ENCODE peak calls at places on chromosomes 6 and 20, in four cellular contexts. W is HCT116, E is heart right ventricle, R is adrenal gland. D is an unnamed sample.

GRCh38 chr6:152905551-152906299 is 77.1 kb downstream of the FBXO5 start:
- DNase-seq in E (no peak), W (no peak), R (no peak), D (no peak)

GRCh38 chr20:5080384-5080877 is 39.3 kb downstream of the PCNA start:
- DNase-seq in W (no peak), R (peak), E (peak), D (no peak)

GRCh38 chr6:5507056-5507722 is 245.9 kb downstream of the FARS2 start:
- DNase-seq in W (no peak), R (no peak), E (no peak), D (no peak)

GRCh38 chr6:33620584-33621395 is at the start of gene ITPR3:
- DNase-seq in W (peak), R (peak), E (peak), D (no peak)

GRCh38 chr20:14568225-14568624 is 230.8 kb upstream of the FLRT3 start:
- DNase-seq in E (no peak), R (no peak), W (no peak), D (no peak)

GRCh38 chr20:38723982-38724602 is at the start of gene SLC32A1:
- DNase-seq in R (no peak), W (no peak), E (no peak), D (no peak)

GRCh38 chr20:33744773-33745385 is 13.1 kb downstream of the ZNF341 start:
- DNase-seq in R (no peak), E (no peak), W (no peak), D (no peak)

GRCh38 chr6:130466744-130467052 is 100.9 kb downstream of the TMEM200A start:
- DNase-seq in E (no peak), W (no peak), R (no peak), D (no peak)

GRCh38 chr20:62617711-62618483 is 24.4 kb upstream of the SLCO4A1 start:
- DNase-seq in W (no peak), E (peak), R (peak), D (no peak)

GRCh38 chr6:137846772-137847313 is 20.2 kb upstream of the TNFAIP3 start:
- DNase-seq in E (peak), W (no peak), R (peak), D (no peak)

GRCh38 chr6:56708810-56709597 is 66.3 kb upstream of the DST start:
- DNase-seq in E (no peak), W (peak), R (no peak), D (no peak)

GRCh38 chr6:209432-210103 is 82.7 kb upstream of the DUSP22 start:
- DNase-seq in E (no peak), R (no peak), W (no peak), D (no peak)

GRCh38 chr20:63889241-63890200 is 5.4 kb upstream of the DNAJC5 start:
- DNase-seq in R (no peak), W (no peak), E (no peak), D (no peak)

GRCh38 chr20:24684954-24685691 is 215.7 kb downstream of the SYNDIG1 start:
- DNase-seq in E (no peak), W (no peak), R (peak), D (no peak)

GRCh38 chr6:2920671-2921112 is 17.6 kb upstream of the SERPINB9 start:
- DNase-seq in R (no peak), E (no peak), W (no peak), D (peak)

GRCh38 chr20:62119591-62120364 is 2.5 kb upstream of the LSM14B start:
- DNase-seq in R (no peak), E (peak), W (no peak), D (no peak)

GRCh38 chr6:15739867-15740266 is 77.0 kb upstream of the DTNBP1 start:
- DNase-seq in E (no peak), W (no peak), R (no peak), D (no peak)

GRCh38 chr6:99031957-99032356 is 84.2 kb upstream of the FBXL4 start:
- DNase-seq in E (no peak), W (no peak), R (no peak), D (no peak)

GRCh38 chr20:50420380-50420779 is 89.8 kb upstream of the PTPN1 start:
- DNase-seq in W (no peak), E (no peak), R (no peak), D (peak)

GRCh38 chr6:144415014-144415413 is 129.9 kb downstream of the UTRN start:
- DNase-seq in W (no peak), R (no peak), E (no peak), D (no peak)

GRCh38 chr20:38017959-38018358 is 15.3 kb downstream of the TTI1 start:
- DNase-seq in W (no peak), R (no peak), E (no peak), D (no peak)

GRCh38 chr20:19411811-19412210 is 199.4 kb downstream of the SLC24A3 start:
- DNase-seq in W (no peak), E (no peak), R (no peak), D (no peak)

GRCh38 chr6:40355532-40355931 is 231.6 kb downstream of the LRFN2 start:
- DNase-seq in E (no peak), R (no peak), W (no peak), D (peak)

GRCh38 chr20:62339647-62340062 is 27.5 kb downstream of the LAMA5 start:
- DNase-seq in R (no peak), E (no peak), W (no peak), D (no peak)

GRCh38 chr6:111410371-111410770 is 72.6 kb downstream of the REV3L start:
- DNase-seq in W (no peak), R (no peak), E (no peak), D (no peak)

GRCh38 chr6:15389079-15389758 is 143.3 kb downstream of the JARID2 start:
- DNase-seq in R (no peak), E (no peak), W (no peak), D (no peak)

GRCh38 chr6:51553246-51554015 is 534.0 kb downstream of the PKHD1 start:
- DNase-seq in R (no peak), W (no peak), E (no peak), D (no peak)

GRCh38 chr6:51554029-51554428 is 533.4 kb downstream of the PKHD1 start:
- DNase-seq in E (no peak), W (no peak), R (no peak), D (no peak)

GRCh38 chr6:51562198-51562597 is 525.2 kb downstream of the PKHD1 start:
- DNase-seq in R (no peak), E (no peak), W (no peak), D (no peak)

GRCh38 chr6:51559059-51559458 is 528.4 kb downstream of the PKHD1 start:
- DNase-seq in E (no peak), W (no peak), R (no peak), D (no peak)
- TF ChIP-seq CTCF in E (no peak), W (no peak), R (no peak), D (no peak)

GRCh38 chr6:68059894-68060293 is 575.2 kb upstream of the ADGRB3 start:
- DNase-seq in R (no peak), W (no peak), E (no peak), D (no peak)
- H3K27ac ChIP-seq in R (no peak), W (no peak), E (no peak), D (no peak)

DNA sequence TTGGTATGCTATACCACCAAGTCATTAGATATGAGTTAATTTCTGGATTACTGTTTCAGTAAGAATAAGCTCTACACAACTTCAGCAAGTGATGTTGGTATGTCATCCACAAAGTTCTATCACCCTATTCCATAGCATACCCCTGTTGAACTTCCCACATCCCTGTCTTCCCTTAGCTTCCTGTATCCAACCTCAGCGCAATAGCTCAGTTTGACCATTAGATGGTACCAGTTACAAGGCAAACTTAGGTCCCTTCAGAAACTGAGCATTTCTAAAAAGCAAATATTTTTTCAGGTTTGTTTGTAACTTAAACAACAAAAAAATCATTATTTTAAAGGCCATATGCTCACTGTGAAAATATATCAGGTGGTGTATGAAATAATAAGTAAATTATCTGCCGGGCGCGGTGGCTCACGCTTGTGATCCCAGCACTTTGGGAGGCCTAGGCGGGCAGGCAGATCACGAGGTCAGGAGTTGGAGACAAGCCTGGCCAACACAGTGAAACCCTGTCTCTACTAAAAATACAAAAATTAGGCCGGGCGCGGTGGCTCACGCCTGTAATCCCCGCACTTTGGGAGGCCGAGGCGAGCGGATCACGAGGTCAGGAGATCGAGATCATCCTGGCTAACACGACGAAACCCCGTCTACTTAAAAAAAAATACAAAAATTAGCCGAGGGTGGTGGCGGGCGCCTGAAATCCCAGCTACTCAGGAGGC is 8.8 kb upstream of the MOG start:
- DNase-seq in W (peak), R (no peak), E (no peak), D (no peak)
- TF ChIP-seq CTCF in W (peak), R (peak), E (peak), D (peak)

GRCh38 chr6:17872908-17873307 is 114.5 kb downstream of the KIF13A start:
- DNase-seq in E (no peak), R (no peak), W (no peak), D (no peak)

GRCh38 chr6:17871836-17872235 is 115.6 kb downstream of the KIF13A start:
- DNase-seq in E (no peak), R (no peak), W (no peak), D (no peak)

GRCh38 chr6:17877890-17878440 is 109.5 kb downstream of the KIF13A start:
- DNase-seq in E (no peak), W (no peak), R (no peak), D (no peak)

GRCh38 chr6:17877196-17877889 is 110.1 kb downstream of the KIF13A start:
- DNase-seq in E (no peak), W (no peak), R (no peak), D (no peak)

DNA sequence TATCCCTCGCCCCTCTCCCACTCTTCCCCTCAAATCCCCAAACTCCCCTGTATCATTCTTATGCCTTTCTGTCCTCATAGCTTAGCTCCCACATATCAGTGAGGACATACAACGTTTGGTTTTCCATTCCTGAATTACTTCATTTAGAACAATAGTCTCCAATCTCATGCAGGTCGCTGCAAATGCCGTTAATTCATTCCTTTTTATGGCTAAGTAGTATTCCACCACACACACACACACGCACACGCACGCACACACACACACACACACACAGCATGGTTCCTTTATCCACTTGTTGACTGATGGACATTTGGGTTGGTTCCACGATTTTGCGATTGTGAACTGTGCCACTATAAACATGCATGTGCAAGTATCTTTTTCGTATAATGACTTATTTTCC is 112.7 kb downstream of the KIF13A start:
- DNase-seq in W (no peak), R (no peak), E (no peak), D (no peak)
- H3K27ac ChIP-seq in W (no peak), R (no peak), E (no peak), D (no peak)

DNA sequence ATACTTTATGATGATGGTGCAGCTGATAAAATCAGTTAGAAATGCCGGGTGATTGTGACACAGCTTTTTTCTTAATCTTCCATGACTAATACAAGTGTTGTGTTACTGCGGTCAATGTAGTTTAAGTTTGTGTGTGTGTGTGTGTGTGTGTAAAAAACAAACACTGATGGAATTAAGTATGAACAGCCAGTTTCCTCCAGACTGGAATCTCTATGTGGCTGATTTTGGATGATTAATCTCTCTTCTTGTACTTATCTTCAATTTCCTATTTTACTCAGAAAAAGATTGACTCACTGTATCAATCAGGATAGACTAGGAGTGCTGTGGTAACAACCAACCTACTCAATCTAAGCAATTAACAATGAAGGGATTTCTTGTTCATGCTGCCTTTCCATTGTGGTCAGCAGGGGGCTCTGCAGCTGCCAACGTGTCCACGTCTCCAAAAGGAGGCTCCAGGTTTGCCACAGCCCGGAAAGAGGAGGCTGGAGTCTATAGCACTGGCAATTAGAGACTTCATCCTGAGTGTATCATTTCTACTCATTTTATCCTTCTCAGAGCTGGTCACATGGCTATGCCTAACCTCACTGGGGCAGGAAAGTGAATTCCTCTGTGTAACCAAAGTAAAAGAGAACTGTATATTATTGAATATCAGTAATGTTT is 107.7 kb downstream of the CD109 start:
- DNase-seq in E (peak), R (peak), W (peak), D (no peak)
- TF ChIP-seq CTCF in E (no peak), R (peak), W (peak), D (no peak)